ENCODE peak calls at places on chromosomes 13 and 19, in seven cellular contexts. L, U, P, F, G, T and S are unnamed samples.

GRCh38 chr19:49398001-49398615 is 10.1 kb downstream of the KASH5 start:
- DNase-seq in L (no peak), U (no peak), P (no peak), F (no peak), G (no peak), T (no peak), S (no peak)

GRCh38 chr19:50777830-50778303 is 7.6 kb downstream of the GPR32 start:
- DNase-seq in L (peak; percentile 90), U (no peak), P (no peak), F (peak; percentile 68), G (no peak), T (no peak), S (peak; percentile 63)

GRCh38 chr19:49594157-49595005 is 3.4 kb downstream of the PRR12 start:
- DNase-seq in L (no peak), U (no peak), P (peak; percentile 13), F (no peak), G (no peak), T (no peak), S (no peak)

GRCh38 chr13:53336441-53337160 is 308.0 kb downstream of the OLFM4 start:
- DNase-seq in L (no peak), U (no peak), P (no peak), F (no peak), G (no peak), T (no peak), S (no peak)

GRCh38 chr13:49776871-49777270 is 15.6 kb downstream of the KPNA3 start:
- DNase-seq in L (no peak), U (no peak), P (no peak), F (no peak), G (no peak), T (no peak), S (peak; percentile 56)

GRCh38 chr13:25046274-25046984 is 49.5 kb upstream of the PABPC3 start:
- DNase-seq in L (peak; percentile 60), U (no peak), P (peak; percentile 16), F (peak; percentile 72), G (no peak), T (no peak), S (peak; percentile 3)

GRCh38 chr13:99731747-99732146 is 230.5 kb downstream of the TM9SF2 start:
- DNase-seq in L (peak; percentile 48), U (no peak), P (no peak), F (peak; percentile 49), G (no peak), T (no peak), S (no peak)

GRCh38 chr19:13100031-13100588 is 2.5 kb downstream of the LYL1 start:
- DNase-seq in L (no peak), U (no peak), P (no peak), F (no peak), G (no peak), T (peak; percentile 35), S (peak; percentile 50)

GRCh38 chr19:1244693-1245451 is 3.3 kb downstream of the ATP5F1D start:
- DNase-seq in L (no peak), U (no peak), P (peak; percentile 62), F (no peak), G (no peak), T (no peak), S (peak; percentile 65)

GRCh38 chr13:28493740-28494536 is 990 bp downstream of the FLT1 start:
- DNase-seq in L (peak; percentile 59), U (no peak), P (no peak), F (peak; percentile 67), G (no peak), T (no peak), S (peak; percentile 51)

GRCh38 chr13:29474991-29475390 is 120.5 kb downstream of the SLC7A1 start:
- DNase-seq in L (no peak), U (no peak), P (no peak), F (no peak), G (no peak), T (no peak), S (peak; percentile 87)

GRCh38 chr13:44259045-44260042 is 114.3 kb upstream of the SERP2 start:
- DNase-seq in L (no peak), U (peak; percentile 54), P (peak; percentile 19), F (no peak), G (no peak), T (peak; percentile 67), S (peak; percentile 47)

GRCh38 chr19:6481541-6482342 is at the start of gene DENND1C:
- DNase-seq in L (peak; percentile 74), U (peak; percentile 35), P (peak; percentile 45), F (peak; percentile 70), G (peak; percentile 55), T (peak; percentile 88), S (peak; percentile 48)

DNA sequence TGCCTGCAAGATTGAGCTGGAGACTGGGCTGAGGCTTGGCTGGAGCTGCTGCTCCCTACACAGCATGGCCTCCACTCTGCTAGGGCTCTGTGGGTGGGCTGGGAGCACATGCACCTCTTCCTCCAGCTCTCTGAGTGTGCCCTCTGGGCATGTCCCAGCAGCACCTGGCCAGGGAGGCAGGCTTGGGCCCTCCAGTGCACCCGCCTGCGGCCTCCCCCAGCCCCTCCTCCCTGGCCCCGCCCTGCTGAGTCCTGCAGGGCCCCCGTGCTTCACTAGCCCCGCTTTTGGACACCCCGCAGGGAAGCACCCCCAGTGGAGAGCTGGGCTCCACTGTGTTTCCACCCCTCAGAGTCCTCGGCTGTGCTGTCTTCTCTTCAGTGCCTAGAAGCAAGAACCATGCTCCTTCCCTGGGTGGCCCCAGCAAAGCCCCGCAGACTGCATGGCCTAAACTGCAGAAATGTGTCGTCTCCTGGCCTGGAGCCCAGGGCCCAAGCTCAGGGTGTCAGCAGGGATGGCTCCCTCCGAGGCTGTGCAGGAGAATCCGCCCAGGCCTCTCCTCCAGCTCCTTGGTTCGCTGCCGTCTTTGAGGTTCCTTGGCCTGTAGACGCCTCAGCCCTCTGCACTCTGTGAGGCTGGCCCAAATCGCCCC is 5.0 kb upstream of the TEX29 start:
- DNase-seq in L (no peak), U (no peak), P (no peak), F (no peak), G (no peak), T (no peak), S (no peak)
- TF ChIP-seq EZH2phosphoT487 in L (no peak), U (no peak), P (no peak), F (no peak), G (no peak), T (no peak), S (no peak)

GRCh38 chr19:41296323-41296935 is 13.5 kb upstream of the CCDC97 start:
- DNase-seq in L (no peak), U (peak; percentile 60), P (no peak), F (no peak), G (peak; percentile 64), T (no peak), S (no peak)

GRCh38 chr19:41299755-41300089 is 10.2 kb upstream of the CCDC97 start:
- DNase-seq in L (no peak), U (no peak), P (peak; percentile 64), F (no peak), G (no peak), T (no peak), S (peak; percentile 86)

GRCh38 chr19:41299046-41299754 is 10.8 kb upstream of the CCDC97 start:
- DNase-seq in L (no peak), U (no peak), P (no peak), F (no peak), G (no peak), T (no peak), S (peak; percentile 62)

GRCh38 chr19:41298327-41298964 is 11.5 kb upstream of the CCDC97 start:
- DNase-seq in L (no peak), U (no peak), P (peak; percentile 76), F (no peak), G (peak; percentile 64), T (no peak), S (peak; percentile 94)

GRCh38 chr19:41297628-41298326 is 12.2 kb upstream of the CCDC97 start:
- DNase-seq in L (no peak), U (no peak), P (no peak), F (no peak), G (peak; percentile 90), T (peak; percentile 34), S (peak; percentile 23)
- H4K20me1 ChIP-seq in L (peaks cover 54% of the 10 kb centered on the region), U (no peaks in the 10 kb centered on the region), P (peaks cover 4% of the 10 kb centered on the region), F (peaks cover 41% of the 10 kb centered on the region), G (no peaks in the 10 kb centered on the region), T (no peaks in the 10 kb centered on the region), S (no peaks in the 10 kb centered on the region)

GRCh38 chr19:44740351-44740824 is 8.1 kb upstream of the BCL3 start:
- DNase-seq in L (no peak), U (no peak), P (no peak), F (no peak), G (no peak), T (peak; percentile 64), S (no peak)

GRCh38 chr19:44745386-44745831 is 3.1 kb upstream of the BCL3 start:
- DNase-seq in L (peak; percentile 52), U (peak; percentile 30), P (peak; percentile 81), F (peak; percentile 22), G (no peak), T (no peak), S (peak; percentile 87)

GRCh38 chr19:44741258-44741731 is 7.2 kb upstream of the BCL3 start:
- DNase-seq in L (no peak), U (peak; percentile 80), P (no peak), F (no peak), G (no peak), T (peak; percentile 34), S (peak; percentile 53)

GRCh38 chr19:44738603-44739585 is 9.6 kb upstream of the BCL3 start:
- DNase-seq in L (no peak), U (no peak), P (peak; percentile 69), F (no peak), G (no peak), T (no peak), S (peak; percentile 53)

GRCh38 chr19:44741841-44742352 is 6.6 kb upstream of the BCL3 start:
- DNase-seq in L (no peak), U (peak; percentile 98), P (peak; percentile 97), F (peak; percentile 20), G (no peak), T (no peak), S (peak; percentile 98)
- H2AFZ ChIP-seq in L (peak overlapping the region; percentile 90), U (peak overlapping the region; percentile 23), P (no peak overlapping the region), F (no peak overlapping the region), G (no peak overlapping the region), T (peak overlapping the region; percentile 41), S (no peak overlapping the region)

GRCh38 chr19:18093439-18094161 is 4.0 kb upstream of the MAST3 start:
- DNase-seq in L (peak; percentile 68), U (peak; percentile 41), P (no peak), F (no peak), G (no peak), T (peak; percentile 70), S (peak; percentile 56)
- TF ChIP-seq EZH2phosphoT487 in L (no peak), U (no peak), P (no peak), F (no peak), G (no peak), T (no peak), S (no peak)

GRCh38 chr13:94987081-94987480 is 274.7 kb upstream of the SOX21 start:
- DNase-seq in L (no peak), U (no peak), P (no peak), F (no peak), G (no peak), T (no peak), S (no peak)
- H4K20me1 ChIP-seq in L (no peaks in the 10 kb centered on the region), U (no peaks in the 10 kb centered on the region), P (no peaks in the 10 kb centered on the region), F (no peaks in the 10 kb centered on the region), G (no peaks in the 10 kb centered on the region), T (no peaks in the 10 kb centered on the region), S (no peaks in the 10 kb centered on the region)